ENCODE peak calls at places on chromosomes 12 and 14, in five cellular contexts. N is mesenchymal stem cell, M is IMR-90, H is fibroblast of lung, O is OCI-LY7. Q is an unnamed sample.

GRCh38 chr14:24145219-24145618 is 1.2 kb downstream of the PSME2 start:
- DNase-seq in O (no peak), N (no peak), M (no peak), H (no peak), Q (no peak)

GRCh38 chr14:24368562-24369252 is 723 bp downstream of the NFATC4 start:
- DNase-seq in O (peak; percentile 53), H (peak; percentile 69), M (peak; percentile 74), N (peak; percentile 83), Q (no peak)

GRCh38 chr12:5262450-5262849 is 169.5 kb upstream of the NTF3 start:
- DNase-seq in H (peak; percentile 40), M (peak; percentile 77), O (no peak), N (no peak), Q (no peak)

GRCh38 chr12:124005736-124006581 is 32.9 kb downstream of the ZNF664 start:
- DNase-seq in M (no peak), H (no peak), N (no peak), O (peak; percentile 19), Q (no peak)

GRCh38 chr12:128857173-128857770 is 4.0 kb downstream of the GLT1D1 start:
- DNase-seq in M (no peak), N (no peak), H (no peak), O (no peak), Q (no peak)

GRCh38 chr14:58805605-58806358 is 168.0 kb downstream of the DACT1 start:
- DNase-seq in O (no peak), N (peak; percentile 35), M (peak; percentile 44), H (peak; percentile 63), Q (no peak)

GRCh38 chr14:100221419-100222218 is 17.3 kb upstream of the YY1 start:
- DNase-seq in M (peak; percentile 62), N (peak; percentile 80), H (peak; percentile 62), O (peak; percentile 67), Q (no peak)

GRCh38 chr12:75585309-75585708 is 73.9 kb upstream of the KRR1 start:
- DNase-seq in H (peak; percentile 79), M (peak; percentile 92), N (peak; percentile 70), O (no peak), Q (no peak)

GRCh38 chr12:52872644-52873384 is 24.0 kb upstream of the KRT78 start:
- DNase-seq in H (no peak), N (no peak), M (no peak), O (no peak), Q (no peak)

GRCh38 chr14:64826333-64826732 is 53.4 kb downstream of the SPTB start:
- DNase-seq in O (no peak), H (no peak), M (peak; percentile 22), N (no peak), Q (no peak)

GRCh38 chr14:66600416-66600815 is 92.5 kb downstream of the GPHN start:
- DNase-seq in M (peak; percentile 40), H (peak; percentile 59), N (peak; percentile 29), O (no peak), Q (no peak)

GRCh38 chr12:102436867-102437266 is 43.5 kb downstream of the IGF1 start:
- DNase-seq in H (no peak), O (no peak), M (peak; percentile 31), N (no peak), Q (no peak)
- H3K9me3 ChIP-seq in H (no peaks in the 10 kb centered on the region), O (no peaks in the 10 kb centered on the region), M (no peaks in the 10 kb centered on the region), N (no peaks in the 10 kb centered on the region), Q (no peaks in the 10 kb centered on the region)

GRCh38 chr12:56461235-56462159 is 6.9 kb upstream of the SPRYD4 start:
- DNase-seq in H (peak; percentile 8), N (peak; percentile 25), O (no peak), M (peak; percentile 49), Q (peak; percentile 11)

GRCh38 chr12:56468216-56469006 is at the start of gene SPRYD4:
- DNase-seq in H (peak; percentile 92), M (peak; percentile 90), N (peak; percentile 93), O (peak; percentile 97), Q (peak; percentile 88)

GRCh38 chr12:56457817-56458216 is 3.4 kb upstream of the MIP start:
- DNase-seq in O (no peak), H (no peak), M (no peak), N (no peak), Q (no peak)

DNA sequence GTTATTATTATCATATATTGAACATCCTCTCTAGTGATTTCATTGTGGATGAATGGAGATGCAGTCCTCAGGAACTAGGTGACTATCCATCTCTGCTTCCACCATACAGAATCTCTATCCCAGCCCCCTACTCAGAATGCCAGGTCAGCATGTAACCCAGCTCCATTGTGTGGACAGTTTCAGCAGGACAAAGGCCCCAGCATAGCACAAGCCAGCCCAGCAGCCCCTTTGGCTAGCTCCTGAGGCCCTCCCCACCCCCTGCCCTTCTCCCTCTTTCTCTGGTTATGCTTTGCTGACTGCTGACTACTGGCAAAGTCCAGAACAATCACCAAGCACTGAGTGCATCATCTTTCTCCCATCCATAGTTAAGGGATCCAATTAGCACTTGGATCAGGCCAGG is 5.8 kb upstream of the SPRYD4 start:
- DNase-seq in H (no peak), N (no peak), M (no peak), O (no peak), Q (no peak)
- H2AFZ ChIP-seq in H (no peak overlapping the region), N (no peak overlapping the region), M (peak overlapping the region; percentile 1), O (peak overlapping the region; percentile 87), Q (no peak overlapping the region)

GRCh38 chr12:131370321-131370720 is 340.6 kb upstream of the SFSWAP start:
- DNase-seq in H (no peak), O (no peak), N (no peak), M (no peak), Q (no peak)
- H3K9me3 ChIP-seq in H (no peaks in the 10 kb centered on the region), O (no peaks in the 10 kb centered on the region), N (no peaks in the 10 kb centered on the region), M (peaks cover 48% of the 10 kb centered on the region), Q (no peaks in the 10 kb centered on the region)

GRCh38 chr14:57380935-57381334 is 9.5 kb upstream of the NAA30 start:
- DNase-seq in H (no peak), O (no peak), M (no peak), N (no peak), Q (no peak)
- H2AFZ ChIP-seq in H (peak overlapping the region; percentile 19), O (no peak overlapping the region), M (no peak overlapping the region), N (no peak overlapping the region), Q (no peak overlapping the region)

DNA sequence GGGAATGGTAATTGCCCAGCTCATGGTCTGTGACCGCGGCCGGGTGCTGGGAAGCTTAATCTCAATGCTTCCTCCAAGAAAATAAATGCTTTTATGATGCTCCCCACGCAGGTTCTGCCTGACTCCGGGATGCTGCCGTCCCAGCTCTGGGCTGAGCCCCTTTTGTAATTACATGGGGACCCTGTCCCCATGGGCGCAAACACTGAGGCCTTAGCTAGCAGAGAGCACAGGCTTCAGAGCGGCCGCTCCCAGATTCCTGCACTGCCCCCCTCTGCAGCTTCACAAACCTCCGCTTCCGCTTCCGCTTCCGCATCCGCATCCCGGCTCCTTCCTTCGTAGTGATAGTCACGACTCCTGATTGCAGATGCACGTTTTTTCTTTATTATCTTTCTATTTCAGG is 129.5 kb downstream of the KIF26A start:
- DNase-seq in M (no peak), N (no peak), H (no peak), O (no peak), Q (no peak)
- H3K9me3 ChIP-seq in M (peaks cover 37% of the 10 kb centered on the region), N (no peaks in the 10 kb centered on the region), H (no peaks in the 10 kb centered on the region), O (no peaks in the 10 kb centered on the region), Q (no peaks in the 10 kb centered on the region)